ENCODE peak calls at places on chromosomes 3 and 15, in four cellular contexts. O, M, I and W are unnamed samples.

GRCh38 chr3:132730891-132731580 is 8.8 kb upstream of the NPHP3 start:
- DNase-seq in I (no peak), M (peak), O (no peak), W (no peak)

GRCh38 chr3:169945313-169945712 is 21.3 kb upstream of the SEC62 start:
- DNase-seq in M (no peak), I (no peak), O (no peak), W (peak)

GRCh38 chr3:86788371-86788770 is 202.6 kb downstream of the VGLL3 start:
- DNase-seq in I (no peak), M (no peak), O (no peak), W (no peak)

GRCh38 chr15:74543583-74543982 is 2.6 kb downstream of the ARID3B start:
- DNase-seq in M (no peak), I (no peak), O (no peak), W (no peak)

GRCh38 chr3:156865732-156866131 is 39.6 kb downstream of the LEKR1 start:
- DNase-seq in I (no peak), M (no peak), O (no peak), W (no peak)

GRCh38 chr3:142863965-142864924 is 24.6 kb downstream of the PCOLCE2 start:
- DNase-seq in M (no peak), I (no peak), O (no peak), W (no peak)

GRCh38 chr3:183148056-183148455 is 14.5 kb downstream of the LAMP3 start:
- DNase-seq in O (no peak), I (no peak), M (no peak), W (no peak)

GRCh38 chr3:170865209-170866094 is 4.5 kb downstream of the RPL22L1 start:
- DNase-seq in M (peak), I (no peak), O (no peak), W (no peak)

GRCh38 chr3:186530415-186530814 is 13.8 kb downstream of the CRYGS start:
- DNase-seq in I (no peak), O (no peak), M (no peak), W (no peak)

GRCh38 chr3:129365296-129365695 is 63.1 kb downstream of the EFCAB12 start:
- DNase-seq in M (no peak), O (no peak), I (no peak), W (no peak)

GRCh38 chr3:146161725-146162047 is 702 bp upstream of the PLOD2 start:
- DNase-seq in M (peak), O (no peak), I (no peak), W (no peak)

GRCh38 chr3:122464659-122465058 is 48.8 kb upstream of the WDR5B start:
- DNase-seq in O (no peak), I (no peak), M (no peak), W (no peak)

GRCh38 chr15:49424954-49425353 is 1.9 kb downstream of the FGF7 start:
- DNase-seq in M (no peak), O (no peak), I (no peak), W (no peak)

GRCh38 chr3:126621171-126621570 is 33.8 kb downstream of the TXNRD3 start:
- DNase-seq in I (no peak), M (no peak), O (no peak), W (no peak)

GRCh38 chr15:65132841-65133549 is 613 bp downstream of the PDCD7 start:
- DNase-seq in M (peak), I (no peak), O (no peak), W (peak)

GRCh38 chr3:126147932-126148683 is 32.3 kb downstream of the ALDH1L1 start:
- DNase-seq in M (no peak), O (no peak), I (no peak), W (no peak)

GRCh38 chr3:83559082-83559481 is 1399.7 kb upstream of the CADM2 start:
- DNase-seq in O (no peak), I (no peak), M (no peak), W (no peak)

GRCh38 chr3:188854395-188855149 is 317.2 kb upstream of the TPRG1 start:
- DNase-seq in M (no peak), O (no peak), I (no peak), W (no peak)

GRCh38 chr3:159775372-159775961 is 213.2 kb upstream of the IL12A start:
- DNase-seq in M (no peak), O (no peak), I (peak), W (no peak)

GRCh38 chr15:37134244-37134643 is 33.9 kb upstream of the MEIS2 start:
- DNase-seq in O (no peak), I (no peak), M (no peak), W (no peak)

GRCh38 chr3:197558000-197558399 is 2.2 kb upstream of the BDH1 start:
- DNase-seq in O (no peak), I (no peak), M (no peak), W (no peak)

GRCh38 chr15:29337156-29337959 is 67.7 kb upstream of the NSMCE3 start:
- DNase-seq in I (no peak), O (no peak), M (no peak), W (no peak)

GRCh38 chr3:77281721-77282120 is 241.8 kb downstream of the ROBO2 start:
- DNase-seq in M (no peak), O (no peak), I (no peak), W (no peak)

GRCh38 chr15:85482896-85483295 is 102.5 kb downstream of the AKAP13 start:
- DNase-seq in I (no peak), M (no peak), O (no peak), W (no peak)

GRCh38 chr3:32422943-32423342 is 31.3 kb downstream of the CMTM7 start:
- DNase-seq in I (no peak), O (no peak), M (no peak), W (no peak)

GRCh38 chr15:67587754-67588153 is 45.3 kb downstream of the MAP2K5 start:
- DNase-seq in M (no peak), O (no peak), I (no peak), W (no peak)

GRCh38 chr15:97902140-97902780 is 58.2 kb upstream of the ARRDC4 start:
- DNase-seq in O (no peak), M (no peak), I (no peak), W (no peak)

GRCh38 chr3:136070334-136070733 is 104.8 kb downstream of the PPP2R3A start:
- DNase-seq in O (no peak), M (no peak), I (no peak), W (no peak)

GRCh38 chr3:136069933-136070332 is 104.4 kb downstream of the PPP2R3A start:
- DNase-seq in O (no peak), I (no peak), M (no peak), W (no peak)

GRCh38 chr3:136068708-136069107 is 103.2 kb downstream of the PPP2R3A start:
- DNase-seq in I (no peak), M (no peak), O (no peak), W (no peak)

GRCh38 chr3:136074546-136074945 is 109.0 kb downstream of the PPP2R3A start:
- DNase-seq in M (no peak), O (no peak), I (no peak), W (no peak)

DNA sequence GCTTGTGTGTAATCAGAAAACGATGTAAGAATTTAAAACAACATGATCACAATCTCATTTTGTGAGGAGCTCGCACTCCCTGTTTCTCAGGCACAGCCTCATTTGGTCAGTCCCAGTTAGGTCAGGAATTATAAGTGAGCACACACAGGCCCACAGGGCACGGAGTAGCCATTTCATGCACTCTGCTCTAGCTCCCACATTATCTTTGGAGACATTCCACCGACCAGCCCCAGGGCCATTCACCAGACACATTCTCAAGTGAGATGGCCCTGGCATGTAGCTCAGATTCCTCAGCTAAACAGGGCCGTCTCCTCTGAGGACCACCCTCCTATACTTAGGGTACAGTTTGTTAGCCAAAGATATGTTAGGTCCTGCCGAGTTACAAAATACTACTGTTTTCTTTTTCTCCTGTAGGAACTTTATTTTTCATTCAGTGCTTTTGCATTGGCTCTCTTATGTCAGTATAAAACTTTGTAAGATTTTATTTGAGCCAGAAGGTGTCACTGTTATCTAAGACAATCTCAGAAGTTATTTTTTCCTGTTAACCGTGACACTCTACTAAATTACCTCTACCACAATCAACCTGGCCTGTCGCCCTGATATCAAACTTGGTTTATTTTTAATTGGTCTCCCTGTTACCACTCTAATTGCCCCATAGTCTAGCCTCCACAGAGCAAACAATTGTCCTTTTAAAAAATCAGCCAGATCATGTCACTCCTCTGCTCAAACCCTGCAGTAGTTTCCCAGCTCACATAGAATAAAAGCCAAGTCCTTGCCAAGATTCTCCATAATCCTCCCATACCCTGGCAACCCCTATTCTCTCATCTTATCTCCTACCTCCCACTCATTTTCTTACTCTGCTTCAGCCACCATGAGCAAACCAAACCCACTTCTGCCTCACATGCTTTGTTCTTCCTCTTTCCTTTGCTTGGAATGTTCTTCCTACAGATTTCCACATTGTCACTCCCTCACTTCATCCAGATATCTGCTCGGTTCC is 105.7 kb downstream of the PPP2R3A start:
- DNase-seq in I (no peak), O (no peak), M (no peak), W (no peak)
- TF ChIP-seq FOSL1 in I (no peak), O (no peak), M (no peak), W (no peak)

DNA sequence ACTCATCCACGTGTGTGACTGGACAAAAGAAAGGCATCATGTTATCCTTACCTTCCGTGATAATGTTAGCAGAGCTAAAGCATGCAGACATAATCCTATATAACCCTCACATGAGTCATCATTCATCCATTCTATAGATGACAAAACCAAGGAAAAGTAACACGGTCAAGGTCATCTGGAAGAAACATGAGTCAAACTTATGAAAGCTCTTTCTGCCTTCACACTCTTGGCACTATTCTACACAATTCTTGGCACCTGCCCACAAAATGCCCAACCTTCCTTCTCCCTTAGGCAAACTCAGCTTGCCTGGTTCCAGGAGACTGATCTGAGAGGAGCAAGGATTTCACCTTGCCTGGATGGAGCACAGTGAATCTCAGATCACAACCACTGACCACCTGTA is 66.9 kb downstream of the PRICKLE2 start:
- DNase-seq in M (no peak), I (no peak), O (no peak), W (no peak)
- TF ChIP-seq FOSL1 in M (no peak), I (no peak), O (no peak), W (no peak)

GRCh38 chr3:49266410-49267170 is 10.4 kb downstream of the C3orf62 start:
- DNase-seq in M (no peak), O (no peak), I (no peak), W (no peak)

GRCh38 chr3:49271047-49271446 is 6.0 kb downstream of the C3orf62 start:
- DNase-seq in I (no peak), O (no peak), M (no peak), W (no peak)

GRCh38 chr3:49273825-49274532 is 3.1 kb downstream of the C3orf62 start:
- DNase-seq in M (no peak), I (no peak), O (no peak), W (no peak)

GRCh38 chr3:49265987-49266386 is 11.0 kb downstream of the C3orf62 start:
- DNase-seq in I (no peak), M (no peak), O (no peak), W (no peak)

DNA sequence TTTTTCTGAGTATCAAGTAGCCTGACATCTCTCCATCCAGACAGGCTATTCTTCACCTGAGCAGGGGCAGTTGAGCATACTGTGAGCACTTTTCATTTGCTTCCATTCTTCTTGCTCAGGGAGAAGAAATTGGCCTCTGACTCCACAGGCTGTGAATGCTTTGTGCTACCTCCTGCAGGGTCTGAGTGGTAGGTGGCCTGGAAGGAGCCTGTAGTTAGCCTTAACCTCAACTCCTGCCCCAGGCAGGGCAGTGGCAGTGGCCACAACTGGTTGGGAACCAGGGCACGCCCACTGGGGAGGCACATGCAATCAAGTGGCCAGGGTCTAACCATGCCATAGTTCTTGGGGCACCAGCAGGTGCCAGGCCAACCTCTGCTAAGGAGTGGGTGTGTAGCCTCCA is 7.6 kb downstream of the C3orf62 start:
- DNase-seq in M (no peak), O (no peak), I (no peak), W (no peak)
- TF ChIP-seq FOSL1 in M (no peak), O (no peak), I (no peak), W (no peak)

DNA sequence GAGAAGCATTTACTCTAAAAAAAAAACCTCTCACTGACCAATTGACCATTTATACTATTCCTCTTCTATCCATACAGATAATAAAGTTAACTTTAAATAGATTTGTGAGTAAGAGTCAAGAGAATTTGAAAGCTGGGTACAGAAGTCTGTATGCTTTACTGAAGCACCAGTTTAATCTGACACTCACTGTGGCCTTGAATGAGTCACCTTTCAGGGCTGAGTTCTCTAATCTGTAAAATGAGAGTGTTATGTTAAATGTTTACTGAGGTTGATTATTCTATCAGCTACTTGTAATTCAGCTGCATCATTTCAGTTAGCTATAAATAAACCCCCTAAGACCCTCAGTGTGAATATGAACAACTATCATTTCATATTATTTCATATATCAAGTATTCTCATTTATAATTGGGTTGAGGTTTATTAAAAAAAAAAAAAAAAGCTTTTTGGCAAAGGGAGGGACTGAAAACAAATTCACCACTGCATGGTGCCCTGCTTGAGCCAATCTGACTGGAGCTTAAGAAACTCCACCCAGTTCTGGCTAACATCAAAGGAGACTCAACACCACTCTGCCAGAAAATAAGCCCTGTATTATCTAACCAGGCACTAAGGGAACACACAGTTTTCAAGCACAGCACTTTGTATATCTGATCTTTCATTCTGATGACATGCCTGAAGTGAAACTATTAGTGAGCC is 2.8 kb downstream of the MAP4 start:
- DNase-seq in M (peak), I (no peak), O (peak), W (peak)
- TF ChIP-seq FOSL1 in M (peak), I (no peak), O (peak), W (peak)

GRCh38 chr3:194322701-194323174 is 28.4 kb downstream of the CPN2 start:
- DNase-seq in I (no peak), O (peak), M (peak), W (peak)
- TF ChIP-seq FOSL1 in I (no peak), O (no peak), M (no peak), W (peak)